ENCODE peak calls at places on chromosome X, in seven cellular contexts. E is WERI-Rb-1, P is ovary, S is substantia nigra, N is AG09309, T is frontal cortex, X is HTR-8/SVneo. O is an unnamed sample.

GRCh38 chrX:16479206-16479869 is 170.6 kb upstream of the S100G start:
- DNase-seq in E (no peak), P (no peak), S (no peak), N (no peak), T (no peak), X (peak), O (no peak)

GRCh38 chrX:69285881-69286545 is 120.8 kb upstream of the PJA1 start:
- DNase-seq in E (peak), P (peak), S (peak), N (no peak), T (peak), X (peak), O (peak)

GRCh38 chrX:23907106-23907495 is 637 bp downstream of the APOO start:
- DNase-seq in E (peak), P (no peak), S (no peak), N (no peak), T (no peak), X (no peak), O (no peak)

GRCh38 chrX:149818652-149819051 is 36.9 kb downstream of the MAGEA9 start:
- DNase-seq in E (no peak), P (no peak), S (no peak), N (no peak), T (no peak), X (no peak), O (no peak)

GRCh38 chrX:18828832-18829404 is 121.5 kb downstream of the PPEF1 start:
- DNase-seq in E (no peak), P (no peak), S (no peak), N (no peak), T (no peak), X (no peak), O (no peak)

GRCh38 chrX:44871114-44871645 is 1.8 kb upstream of the KDM6A start:
- DNase-seq in E (no peak), P (no peak), S (no peak), N (no peak), T (no peak), X (no peak), O (no peak)

GRCh38 chrX:40579139-40579538 is 1.6 kb upstream of the ATP6AP2 start:
- DNase-seq in E (no peak), P (no peak), S (no peak), N (no peak), T (no peak), X (no peak), O (no peak)

GRCh38 chrX:140572724-140573123 is 67.9 kb upstream of the SOX3 start:
- DNase-seq in E (peak), P (no peak), S (no peak), N (no peak), T (peak), X (peak), O (no peak)

GRCh38 chrX:118724775-118725174 is 2.6 kb upstream of the IL13RA1 start:
- DNase-seq in E (no peak), P (no peak), S (no peak), N (no peak), T (no peak), X (no peak), O (no peak)

GRCh38 chrX:47093248-47093647 is 15.0 kb downstream of the RGN start:
- DNase-seq in E (peak), P (no peak), S (no peak), N (peak), T (no peak), X (peak), O (no peak)

GRCh38 chrX:5998901-5999300 is 229.8 kb downstream of the NLGN4X start:
- DNase-seq in E (no peak), P (no peak), S (no peak), N (no peak), T (no peak), X (no peak), O (no peak)